ENCODE peak calls at places on chromosomes 7 and 10, in five cellular contexts. D, R, T, J and U are unnamed samples.

GRCh38 chr10:86798636-86799035 is 42.2 kb downstream of the BMPR1A start:
- DNase-seq in D (no peak), R (no peak), T (no peak), J (no peak), U (no peak)

GRCh38 chr10:124180044-124180745 is 86.8 kb upstream of the CHST15 start:
- DNase-seq in D (no peak), R (no peak), T (no peak), J (no peak), U (no peak)

GRCh38 chr10:107971973-107972372 is 807.5 kb upstream of the SORCS1 start:
- DNase-seq in D (no peak), R (peak), T (no peak), J (no peak), U (no peak)

GRCh38 chr7:132030161-132030568 is 473.7 kb upstream of the PODXL start:
- DNase-seq in D (peak), R (no peak), T (peak), J (no peak), U (no peak)

GRCh38 chr7:98283127-98283886 is 1.8 kb downstream of the BRI3 start:
- DNase-seq in D (no peak), R (no peak), T (peak), J (no peak), U (no peak)

GRCh38 chr7:138711007-138711406 is 9.8 kb upstream of the SVOPL start:
- DNase-seq in D (no peak), R (no peak), T (no peak), J (no peak), U (no peak)

GRCh38 chr10:102775973-102776669 is 32.4 kb downstream of the WBP1L start:
- DNase-seq in D (peak), R (peak), T (peak), J (peak), U (no peak)

GRCh38 chr10:89213191-89213808 is 6.2 kb upstream of the CH25H start:
- DNase-seq in D (no peak), R (peak), T (no peak), J (no peak), U (no peak)

GRCh38 chr7:21944616-21945373 is 904 bp downstream of the CDCA7L start:
- DNase-seq in D (peak), R (peak), T (peak), J (peak), U (peak)

GRCh38 chr10:224571-224970 is 89.3 kb downstream of the ZMYND11 start:
- DNase-seq in D (no peak), R (no peak), T (no peak), J (no peak), U (no peak)

GRCh38 chr10:122567056-122567660 is 6.6 kb downstream of the DMBT1 start:
- DNase-seq in D (peak), R (no peak), T (no peak), J (no peak), U (no peak)

GRCh38 chr10:19970707-19971106 is 154.5 kb downstream of the PLXDC2 start:
- DNase-seq in D (no peak), R (no peak), T (no peak), J (no peak), U (no peak)

GRCh38 chr10:130243015-130243414 is 106.8 kb downstream of the GLRX3 start:
- DNase-seq in D (no peak), R (no peak), T (no peak), J (no peak), U (no peak)

GRCh38 chr7:21253740-21254687 is 173.9 kb upstream of the SP4 start:
- DNase-seq in D (peak), R (peak), T (peak), J (peak), U (peak)

GRCh38 chr7:106737202-106737562 is 76.2 kb upstream of the CCDC71L start:
- DNase-seq in D (no peak), R (peak), T (no peak), J (no peak), U (no peak)

GRCh38 chr7:45696476-45696875 is 122.3 kb downstream of the ADCY1 start:
- DNase-seq in D (no peak), R (no peak), T (peak), J (no peak), U (no peak)

GRCh38 chr7:78151229-78151628 is 352.7 kb downstream of the PHTF2 start:
- DNase-seq in D (no peak), R (no peak), T (no peak), J (no peak), U (no peak)

GRCh38 chr10:72889391-72889831 is 4.1 kb upstream of the OIT3 start:
- DNase-seq in D (no peak), R (peak), T (no peak), J (no peak), U (no peak)

GRCh38 chr10:80535671-80536360 is 1.9 kb upstream of the SH2D4B start:
- DNase-seq in D (peak), R (peak), T (peak), J (peak), U (peak)

GRCh38 chr10:35684625-35685024 is 42.5 kb upstream of the FZD8 start:
- DNase-seq in D (no peak), R (no peak), T (no peak), J (no peak), U (no peak)

GRCh38 chr10:127991543-127992255 is 84.8 kb downstream of the PTPRE start:
- DNase-seq in D (no peak), R (no peak), T (no peak), J (no peak), U (no peak)

GRCh38 chr7:16978358-16979244 is 96.8 kb upstream of the AGR3 start:
- DNase-seq in D (no peak), R (peak), T (no peak), J (no peak), U (no peak)

GRCh38 chr7:102426268-102427031 is 6.9 kb upstream of the ORAI2 start:
- DNase-seq in D (no peak), R (no peak), T (peak), J (peak), U (no peak)

GRCh38 chr7:29360633-29361625 is 166.4 kb downstream of the CHN2 start:
- DNase-seq in D (no peak), R (no peak), T (no peak), J (no peak), U (no peak)

GRCh38 chr10:64863836-64864235 is 1342.6 kb downstream of the REEP3 start:
- DNase-seq in D (no peak), R (peak), T (no peak), J (no peak), U (no peak)

GRCh38 chr10:49408437-49409306 is 12.8 kb upstream of the DRGX start:
- DNase-seq in D (peak), R (no peak), T (no peak), J (no peak), U (no peak)

GRCh38 chr10:31645786-31646185 is 282.8 kb downstream of the ARHGAP12 start:
- DNase-seq in D (no peak), R (peak), T (no peak), J (no peak), U (no peak)

GRCh38 chr7:121027761-121028681 is 39.5 kb downstream of the CPED1 start:
- DNase-seq in D (no peak), R (no peak), T (no peak), J (no peak), U (no peak)

GRCh38 chr7:30880090-30880704 is 31.5 kb upstream of the AQP1 start:
- DNase-seq in D (no peak), R (no peak), T (no peak), J (no peak), U (no peak)

GRCh38 chr7:104130726-104131125 is 77.1 kb downstream of the ORC5 start:
- DNase-seq in D (no peak), R (peak), T (no peak), J (no peak), U (no peak)

GRCh38 chr7:27997188-27997707 is 183.3 kb downstream of the JAZF1 start:
- DNase-seq in D (no peak), R (no peak), T (no peak), J (no peak), U (no peak)

GRCh38 chr10:11023009-11023408 is 5.3 kb downstream of the CELF2 start:
- DNase-seq in D (no peak), R (no peak), T (no peak), J (no peak), U (no peak)

GRCh38 chr10:52703898-52704297 is 68.7 kb downstream of the MBL2 start:
- DNase-seq in D (no peak), R (no peak), T (no peak), J (no peak), U (no peak)

GRCh38 chr10:119191881-119192280 is 13.3 kb upstream of the PRDX3 start:
- DNase-seq in D (no peak), R (peak), T (no peak), J (no peak), U (no peak)

GRCh38 chr10:266974-267425 is 131.7 kb downstream of the ZMYND11 start:
- DNase-seq in D (peak), R (peak), T (no peak), J (no peak), U (no peak)

GRCh38 chr10:132467464-132468149 is 70.0 kb upstream of the INPP5A start:
- DNase-seq in D (no peak), R (no peak), T (no peak), J (no peak), U (no peak)

GRCh38 chr7:34596887-34597286 is 61.1 kb upstream of the NPSR1 start:
- DNase-seq in D (no peak), R (peak), T (no peak), J (no peak), U (no peak)
- TF ChIP-seq CTCF in D (no peak), R (no peak), T (peak), J (no peak), U (peak)

DNA sequence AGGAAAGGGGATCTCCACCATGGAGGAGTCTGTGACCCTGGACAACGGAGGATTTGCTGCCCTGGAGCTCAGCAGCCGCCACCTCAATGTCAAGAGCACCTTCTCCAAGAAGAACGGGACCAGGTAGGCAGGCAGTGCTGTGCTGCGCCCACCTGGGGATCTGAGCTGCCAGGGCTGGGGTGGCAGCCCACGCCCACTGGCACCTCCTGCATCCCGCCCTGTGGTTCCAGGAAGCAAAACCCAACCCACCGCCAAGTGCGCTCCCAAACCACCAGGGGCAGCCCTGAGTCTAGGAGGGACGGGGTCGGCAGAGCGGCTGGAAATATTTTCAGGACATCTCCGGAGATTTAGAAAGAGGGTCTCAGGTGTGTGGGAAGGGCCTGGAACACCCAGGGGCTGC is 440.3 kb upstream of the FOXK1 start:
- DNase-seq in D (no peak), R (no peak), T (no peak), J (no peak), U (no peak)
- TF ChIP-seq CTCF in D (no peak), R (no peak), T (no peak), J (no peak), U (no peak)

GRCh38 chr10:104640339-104641149 is 546 bp upstream of the SORCS3 start:
- DNase-seq in D (no peak), R (no peak), T (no peak), J (no peak), U (no peak)

GRCh38 chr10:104642001-104642270 is 846 bp downstream of the SORCS3 start:
- DNase-seq in D (no peak), R (no peak), T (no peak), J (no peak), U (no peak)

GRCh38 chr10:104639595-104640338 is 1.3 kb upstream of the SORCS3 start:
- DNase-seq in D (no peak), R (no peak), T (no peak), J (no peak), U (no peak)

GRCh38 chr10:104641150-104642000 is at the start of gene SORCS3:
- DNase-seq in D (no peak), R (no peak), T (no peak), J (no peak), U (no peak)

DNA sequence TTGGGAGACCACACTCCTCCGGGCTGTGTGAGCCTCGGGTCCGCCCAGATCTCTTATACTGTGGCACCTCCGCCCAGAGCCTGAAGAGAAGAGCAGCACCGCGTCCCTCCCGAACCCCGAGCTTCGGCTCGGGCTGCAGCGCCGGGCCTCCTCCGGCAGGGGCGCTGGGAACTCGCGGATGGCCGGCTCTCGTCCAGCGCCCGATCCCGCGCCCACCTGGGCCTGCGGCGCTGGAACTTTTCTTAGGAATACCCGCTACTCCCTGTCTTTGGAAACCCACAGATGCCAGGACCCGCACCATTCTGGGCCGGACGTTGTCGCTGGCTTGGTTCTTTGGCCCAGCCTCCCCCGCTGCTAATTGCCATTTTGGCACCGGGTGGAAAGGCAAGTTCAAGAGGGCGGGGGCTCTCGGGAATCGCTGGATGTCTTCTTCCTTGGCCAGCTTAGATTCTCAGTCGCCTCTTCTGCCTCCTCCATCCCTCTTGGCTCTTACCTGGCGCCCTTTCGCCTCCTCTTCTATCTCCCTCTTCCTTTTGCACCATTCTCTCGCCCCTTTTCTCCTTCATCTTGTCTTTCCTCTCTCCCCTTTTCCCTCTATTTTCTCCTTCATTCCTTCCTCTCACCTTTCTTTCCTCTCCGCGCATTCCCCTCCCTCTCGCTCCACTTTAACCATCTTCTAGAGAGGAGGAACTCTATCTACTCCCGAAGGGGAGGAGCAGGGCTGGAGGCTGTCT is 2.1 kb upstream of the SORCS3 start:
- DNase-seq in D (no peak), R (no peak), T (no peak), J (no peak), U (peak)
- TF ChIP-seq CTCF in D (no peak), R (no peak), T (peak), J (no peak), U (peak)

GRCh38 chr10:6701289-6701688 is 121.2 kb upstream of the PRKCQ start:
- DNase-seq in D (no peak), R (peak), T (no peak), J (peak), U (no peak)
- TF ChIP-seq CTCF in D (no peak), R (no peak), T (no peak), J (no peak), U (peak)

GRCh38 chr7:6579446-6579845 is 2.2 kb downstream of the ZDHHC4 start:
- DNase-seq in D (no peak), R (no peak), T (no peak), J (no peak), U (no peak)
- TF ChIP-seq CTCF in D (no peak), R (no peak), T (no peak), J (no peak), U (peak)

GRCh38 chr7:52925332-52925731 is 110.1 kb upstream of the POM121L12 start:
- DNase-seq in D (no peak), R (no peak), T (no peak), J (no peak), U (no peak)
- TF ChIP-seq CTCF in D (no peak), R (no peak), T (no peak), J (no peak), U (no peak)

DNA sequence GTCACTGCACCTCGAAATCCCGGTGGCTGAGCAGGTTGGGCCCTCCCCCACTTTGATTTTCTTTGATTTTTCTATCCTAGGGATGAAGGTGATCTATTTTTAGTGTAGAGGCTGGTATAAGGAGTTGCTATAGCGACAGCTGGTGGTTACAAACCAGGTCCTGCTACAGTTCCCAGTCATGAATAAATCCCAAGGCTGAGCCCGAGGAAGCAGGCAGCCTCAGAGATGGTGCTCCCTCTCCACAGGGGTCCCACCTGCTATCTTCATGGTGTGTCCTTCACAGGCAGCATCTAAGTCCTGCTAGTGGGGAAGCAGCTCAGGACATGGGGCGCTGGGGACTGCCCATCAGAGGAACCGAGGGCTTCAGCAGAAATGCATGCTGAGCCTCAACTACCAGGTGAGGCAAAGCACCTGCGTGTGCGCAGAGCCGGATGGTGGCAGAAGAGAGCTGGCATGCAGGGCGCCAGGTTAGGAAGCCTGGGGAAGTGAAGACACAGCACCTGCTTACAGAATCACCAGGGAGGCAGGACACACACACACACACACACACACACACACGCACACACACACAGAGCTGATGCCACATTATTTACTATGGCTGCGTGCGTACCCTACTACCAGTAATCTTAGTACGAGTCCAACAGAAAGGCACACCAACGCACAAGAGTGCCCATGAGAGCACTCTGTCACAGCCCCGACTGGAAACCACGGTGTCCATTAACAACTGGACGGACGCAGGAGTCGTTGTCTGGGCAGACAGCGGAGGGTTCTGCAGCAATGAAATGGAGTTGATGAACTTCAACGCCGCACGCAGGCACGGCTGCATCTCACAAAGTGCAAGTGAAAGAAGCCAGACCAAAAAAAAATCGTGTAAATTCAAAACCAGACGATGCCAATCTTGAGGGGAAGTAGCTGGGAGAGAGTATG is 150.8 kb downstream of the PRKAG2 start:
- DNase-seq in D (no peak), R (no peak), T (no peak), J (no peak), U (no peak)
- TF ChIP-seq CTCF in D (peak), R (no peak), T (no peak), J (no peak), U (no peak)

GRCh38 chr7:7699970-7700369 is 18.4 kb downstream of the RPA3 start:
- DNase-seq in D (no peak), R (no peak), T (no peak), J (no peak), U (no peak)
- TF ChIP-seq CTCF in D (no peak), R (no peak), T (no peak), J (no peak), U (no peak)

DNA sequence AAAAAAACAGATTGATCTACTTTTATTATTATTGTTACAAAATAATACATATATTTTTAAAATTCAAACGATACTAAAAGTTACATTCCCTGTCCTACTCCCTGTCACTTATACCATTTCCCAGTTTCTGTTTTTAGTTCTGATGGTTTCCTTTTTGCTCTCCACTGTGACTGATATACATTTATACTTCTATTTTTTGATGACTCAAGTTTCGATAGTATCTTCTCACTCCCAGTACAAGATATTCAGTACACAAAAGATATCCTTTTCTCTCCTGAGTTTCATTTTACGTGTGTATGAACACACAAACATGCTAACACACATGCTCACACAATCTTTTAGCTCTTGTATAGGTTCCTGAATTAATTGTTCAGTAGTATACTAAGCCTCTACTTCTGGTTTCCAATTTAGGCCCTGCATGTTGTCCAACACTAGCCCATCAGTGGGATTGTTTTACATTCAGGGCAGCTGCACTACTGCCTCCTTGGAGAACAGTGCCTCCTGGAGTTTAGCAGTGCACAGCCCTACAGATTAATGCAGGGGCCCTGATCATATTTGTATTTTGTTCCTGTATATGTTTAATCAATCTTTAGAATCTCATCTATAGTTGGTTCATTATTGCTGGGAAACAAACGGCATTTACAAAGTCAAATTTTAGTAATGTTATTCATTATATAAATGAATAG is 131.0 kb downstream of the TES start:
- DNase-seq in D (no peak), R (no peak), T (no peak), J (no peak), U (no peak)
- TF ChIP-seq CTCF in D (peak), R (no peak), T (peak), J (no peak), U (no peak)